ENCODE peak calls at places on chromosomes 7 and 10, in ten cellular contexts. W is Panc1, X is T-helper 17 cell, P is A172, Z is RWPE2, F is psoas muscle, T is GM10248, L is cortex of kidney, E is HTR-8/SVneo, H is HL-60. V is an unnamed sample.

GRCh38 chr10:23479798-23480473 is 41.1 kb downstream of the OTUD1 start:
- DNase-seq in W (no peak), P (no peak), F (no peak), H (peak), E (no peak), T (no peak), L (no peak), X (no peak), Z (no peak), V (no peak)

GRCh38 chr7:47375121-47375551 is 206.8 kb downstream of the TNS3 start:
- DNase-seq in T (no peak), W (no peak), H (no peak), E (no peak), L (no peak), F (no peak), P (peak), X (no peak), Z (no peak), V (no peak)

GRCh38 chr7:2886391-2886790 is 42.3 kb upstream of the GNA12 start:
- DNase-seq in W (no peak), E (no peak), P (no peak), L (no peak), F (no peak), X (no peak), Z (no peak), T (no peak), H (no peak), V (no peak)

GRCh38 chr10:4279649-4280048 is 494.6 kb upstream of the KLF6 start:
- DNase-seq in W (no peak), E (no peak), X (no peak), L (no peak), P (no peak), T (no peak), F (no peak), Z (no peak), H (no peak), V (no peak)

GRCh38 chr7:105098863-105099515 is 85.0 kb downstream of the KMT2E start:
- DNase-seq in Z (no peak), T (peak), F (no peak), P (no peak), E (no peak), L (no peak), W (no peak), X (no peak), H (no peak), V (no peak)

GRCh38 chr10:112313911-112314310 is 30.7 kb downstream of the TECTB start:
- DNase-seq in W (peak), Z (no peak), P (no peak), F (no peak), L (no peak), T (no peak), E (no peak), X (no peak), H (no peak), V (no peak)

GRCh38 chr7:138663741-138664710 is 37.1 kb downstream of the SVOPL start:
- DNase-seq in T (no peak), X (no peak), F (no peak), W (no peak), L (no peak), P (no peak), Z (no peak), H (no peak), E (no peak), V (no peak)

GRCh38 chr7:130275826-130276291 is 9.2 kb downstream of the CPA2 start:
- DNase-seq in H (no peak), X (no peak), F (no peak), T (no peak), P (peak), L (no peak), E (peak), W (no peak), Z (no peak), V (no peak)

GRCh38 chr10:98411768-98412167 is 3.2 kb downstream of the PYROXD2 start:
- DNase-seq in H (no peak), F (no peak), W (no peak), P (no peak), X (no peak), E (no peak), L (no peak), T (no peak), Z (no peak), V (no peak)

GRCh38 chr7:48097511-48098231 is 8.6 kb downstream of the UPP1 start:
- DNase-seq in W (no peak), Z (no peak), E (no peak), F (no peak), L (no peak), H (no peak), P (no peak), X (no peak), T (no peak), V (no peak)

GRCh38 chr10:43644252-43644651 is 4.4 kb downstream of the ZNF32 start:
- DNase-seq in L (no peak), E (no peak), Z (no peak), W (no peak), H (no peak), X (no peak), F (no peak), T (no peak), P (no peak), V (no peak)

GRCh38 chr7:157189405-157189804 is 50.7 kb downstream of the UBE3C start:
- DNase-seq in L (no peak), T (no peak), W (no peak), X (no peak), P (no peak), Z (no peak), F (no peak), H (no peak), E (no peak), V (no peak)

GRCh38 chr10:43316516-43316915 is 49.7 kb upstream of the RASGEF1A start:
- DNase-seq in H (no peak), T (no peak), L (no peak), P (no peak), E (no peak), W (no peak), Z (no peak), F (no peak), X (no peak), V (no peak)

GRCh38 chr7:106065560-106066500 is 46.3 kb downstream of the SYPL1 start:
- DNase-seq in Z (no peak), H (no peak), F (no peak), T (no peak), P (no peak), E (no peak), L (no peak), W (no peak), X (no peak), V (no peak)

GRCh38 chr10:124995605-124996004 is 53.7 kb downstream of the ZRANB1 start:
- DNase-seq in L (no peak), E (no peak), P (no peak), Z (no peak), X (no peak), H (no peak), T (peak), F (no peak), W (no peak), V (no peak)

GRCh38 chr7:140605337-140605736 is 35.3 kb downstream of the DENND2A start:
- DNase-seq in L (no peak), X (no peak), W (no peak), T (no peak), Z (no peak), P (no peak), H (no peak), F (no peak), E (no peak), V (no peak)

V was measured in H54.